ENCODE peak calls at places on chromosome 10, in six cellular contexts. T, F, Q, J, E and G are unnamed samples.

GRCh38 chr10:70533189-70533558 is 54.6 kb downstream of the PALD1 start:
- DNase-seq in J (no peak), T (no peak), F (no peak), Q (no peak), E (no peak), G (no peak)

GRCh38 chr10:35578608-35578956 is 26.6 kb upstream of the GJD4 start:
- DNase-seq in F (no peak), T (no peak), Q (no peak), E (no peak), J (no peak), G (no peak)

GRCh38 chr10:124943301-124944092 is 1.6 kb downstream of the ZRANB1 start:
- DNase-seq in Q (no peak), F (no peak), T (no peak), J (no peak), E (no peak), G (no peak)

GRCh38 chr10:123821136-123821535 is 70.5 kb downstream of the CPXM2 start:
- DNase-seq in Q (no peak), F (no peak), E (no peak), T (no peak), J (no peak), G (no peak)

GRCh38 chr10:130848855-130849254 is 462.7 kb downstream of the TCERG1L start:
- DNase-seq in F (no peak), T (no peak), Q (no peak), E (no peak), J (no peak), G (no peak)

GRCh38 chr10:59563506-59563905 is 146.1 kb downstream of the SLC16A9 start:
- DNase-seq in J (no peak), Q (no peak), E (no peak), F (no peak), T (no peak), G (no peak)

GRCh38 chr10:123380491-123381085 is 226.4 kb downstream of the BUB3 start:
- DNase-seq in E (peak), F (peak), J (no peak), T (no peak), Q (peak), G (peak)

GRCh38 chr10:60456053-60456452 is 66.4 kb upstream of the ANK3 start:
- DNase-seq in Q (no peak), F (no peak), J (no peak), E (peak), T (no peak), G (no peak)

GRCh38 chr10:63713191-63714144 is 192.3 kb downstream of the REEP3 start:
- DNase-seq in T (peak), E (no peak), Q (peak), F (no peak), J (no peak), G (no peak)

GRCh38 chr10:6347391-6347951 is 144.7 kb downstream of the PFKFB3 start:
- DNase-seq in Q (no peak), J (peak), T (no peak), F (no peak), E (no peak), G (peak)

GRCh38 chr10:86547291-86547690 is 25.7 kb upstream of the WAPL start:
- DNase-seq in F (no peak), Q (no peak), J (no peak), E (no peak), T (no peak), G (no peak)

GRCh38 chr10:93568105-93568390 is 1.6 kb downstream of the FFAR4 start:
- DNase-seq in J (no peak), Q (no peak), F (no peak), T (no peak), E (no peak), G (no peak)

GRCh38 chr10:90959826-90960225 is 38.9 kb upstream of the ANKRD1 start:
- DNase-seq in Q (no peak), E (no peak), J (no peak), F (no peak), T (no peak), G (no peak)

GRCh38 chr10:88027570-88027969 is 164.1 kb downstream of the PTEN start:
- DNase-seq in Q (no peak), J (peak), T (no peak), F (no peak), E (no peak), G (peak)

GRCh38 chr10:34549001-34549400 is 266.1 kb downstream of the PARD3 start:
- DNase-seq in J (no peak), Q (no peak), T (no peak), E (no peak), F (no peak), G (no peak)

GRCh38 chr10:4725917-4726606 is 99.9 kb upstream of the AKR1E2 start:
- DNase-seq in F (peak), E (no peak), Q (peak), T (peak), J (no peak), G (no peak)

GRCh38 chr10:124328514-124329220 is 90.1 kb downstream of the OAT start:
- DNase-seq in E (no peak), J (no peak), Q (no peak), F (no peak), T (no peak), G (no peak)

GRCh38 chr10:12590682-12591642 is 241.6 kb downstream of the CAMK1D start:
- DNase-seq in T (no peak), Q (no peak), J (no peak), F (no peak), E (no peak), G (no peak)

GRCh38 chr10:47331954-47332353 is 9.7 kb downstream of the GDF2 start:
- DNase-seq in Q (no peak), J (no peak), E (no peak), F (no peak), T (no peak), G (no peak)

GRCh38 chr10:32357056-32357735 is 10.2 kb upstream of the EPC1 start:
- DNase-seq in Q (no peak), E (no peak), J (no peak), F (no peak), T (no peak), G (no peak)

GRCh38 chr10:32366111-32366510 is 19.2 kb upstream of the EPC1 start:
- DNase-seq in J (no peak), F (no peak), E (no peak), T (no peak), Q (no peak), G (no peak)

GRCh38 chr10:32360884-32361283 is 13.9 kb upstream of the EPC1 start:
- DNase-seq in F (no peak), E (no peak), J (no peak), Q (no peak), T (no peak), G (no peak)

GRCh38 chr10:32360241-32360640 is 13.3 kb upstream of the EPC1 start:
- DNase-seq in J (no peak), Q (peak), T (no peak), E (no peak), F (no peak), G (no peak)
- TF ChIP-seq POLR2A in J (no peak), Q (no peak), T (no peak), E (no peak), F (no peak), G (no peak)

DNA sequence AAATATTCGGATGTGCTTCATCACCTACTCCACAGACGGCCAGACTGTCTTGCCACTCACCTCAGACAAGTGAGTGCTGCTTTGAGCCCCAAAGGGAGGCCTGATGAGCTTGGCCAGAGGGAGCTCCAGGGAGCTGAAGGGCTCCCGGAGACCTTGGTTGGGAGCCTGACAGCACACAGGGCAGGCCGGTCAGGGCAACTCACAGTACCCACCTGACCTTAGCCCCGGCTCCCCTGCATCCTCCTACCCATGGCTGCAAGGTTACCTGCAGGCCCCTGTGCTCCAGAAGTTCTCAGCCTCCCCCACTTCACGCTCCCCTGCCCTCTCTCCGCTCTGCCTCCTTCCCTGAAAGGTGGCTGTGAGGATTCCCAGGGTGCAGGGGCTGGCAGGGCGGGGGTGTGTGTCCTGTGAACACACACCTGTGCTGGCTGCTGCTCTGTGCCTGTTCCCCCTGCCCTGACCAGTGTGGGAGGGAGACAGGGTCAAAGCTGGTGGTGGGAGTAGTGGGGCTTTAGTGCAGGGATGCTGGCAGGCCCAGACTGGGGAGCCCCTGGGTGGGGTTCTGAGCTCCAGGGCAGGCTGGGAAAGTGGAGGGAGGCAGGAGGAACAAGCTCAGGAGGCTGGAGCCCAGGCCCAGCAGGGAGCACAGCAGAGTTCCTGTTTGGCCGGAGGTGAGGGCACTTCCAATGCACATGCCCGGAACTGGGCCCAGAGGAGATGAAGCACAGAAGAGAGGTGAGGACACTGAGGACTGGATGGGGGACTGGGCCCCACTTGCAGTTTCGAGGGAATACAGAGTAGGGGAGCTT is 7.2 kb downstream of the ANTXRL start:
- DNase-seq in F (no peak), E (peak), J (no peak), Q (no peak), T (no peak), G (peak)
- TF ChIP-seq CTCF in F (peak), E (peak), J (no peak), Q (no peak), T (no peak), G (peak)

DNA sequence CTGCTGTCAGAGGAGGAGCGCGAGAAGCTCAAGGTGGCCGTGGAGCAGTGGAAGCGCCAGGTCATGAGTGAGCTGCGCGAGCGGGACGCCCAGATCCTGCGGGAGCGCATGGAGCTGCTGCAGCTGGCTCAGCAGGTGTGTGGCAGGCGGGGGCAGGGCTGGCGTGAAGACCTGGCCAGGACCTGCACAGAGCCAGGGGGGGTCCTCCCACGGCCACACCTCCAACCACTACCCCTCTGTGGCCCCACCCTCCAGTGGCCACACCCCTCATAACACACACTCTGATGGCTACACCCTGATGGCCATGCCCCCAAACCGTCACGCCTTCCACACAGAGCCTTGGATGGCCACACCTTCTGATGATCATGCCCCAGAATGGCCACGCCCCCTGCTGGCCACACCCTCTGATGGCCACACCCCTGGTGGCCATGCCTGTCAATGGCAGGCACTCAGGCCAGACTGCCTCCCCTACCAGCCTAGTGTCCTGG is 23.4 kb upstream of the DPYSL4 start:
- DNase-seq in Q (peak), J (no peak), T (no peak), F (peak), E (peak), G (peak)
- TF ChIP-seq MYC in Q (no peak), J (no peak), T (no peak), F (no peak), E (no peak), G (no peak)

GRCh38 chr10:58268946-58269831 is at the start of gene CISD1:
- DNase-seq in T (peak), J (peak), Q (peak), F (peak), E (peak), G (peak)
- TF ChIP-seq POLR2A in T (peak), J (peak), Q (peak), F (peak), E (peak), G (peak)

DNA sequence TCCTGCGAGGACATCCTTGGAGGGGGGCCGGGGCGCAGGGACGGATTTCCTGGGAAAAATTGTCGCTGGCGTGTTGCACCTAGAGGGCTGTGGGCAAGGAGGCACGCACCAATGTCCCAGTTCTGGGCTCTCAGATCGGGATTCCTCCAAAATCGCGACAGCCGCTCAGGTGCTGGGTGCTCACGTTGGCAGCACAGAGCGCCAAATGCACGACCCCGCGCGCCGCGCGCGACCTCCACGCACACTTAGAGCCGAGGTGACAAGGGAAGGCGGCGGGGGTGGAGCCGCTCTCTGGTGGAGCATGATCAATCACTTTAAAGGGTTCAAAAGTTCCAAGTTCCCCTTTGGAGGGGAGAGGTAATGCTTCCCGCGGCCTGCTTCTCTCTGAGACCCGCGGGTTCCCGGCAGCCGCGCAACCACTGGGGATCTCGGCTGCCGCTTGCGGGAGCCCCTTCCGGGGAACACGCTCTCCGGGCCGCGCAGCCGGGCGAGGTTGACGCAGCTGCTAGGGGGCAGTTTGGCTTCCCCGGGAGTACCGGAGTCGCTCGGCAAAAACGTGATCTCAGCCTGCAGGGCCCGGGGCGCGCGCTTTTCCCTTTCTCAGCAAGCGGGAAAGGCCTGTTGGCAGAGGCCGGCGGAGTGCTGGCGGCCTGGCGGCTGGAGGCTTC is 25.4 kb downstream of the SKIDA1 start:
- DNase-seq in F (no peak), J (no peak), Q (no peak), T (no peak), E (no peak), G (no peak)
- TF ChIP-seq CTCF in F (no peak), J (no peak), Q (no peak), T (no peak), E (no peak), G (no peak)

GRCh38 chr10:133529576-133529946 is 2.4 kb downstream of the CYP2E1 start:
- DNase-seq in Q (no peak), J (no peak), E (no peak), F (no peak), T (no peak), G (peak)

GRCh38 chr10:133536198-133536597 is 9.0 kb downstream of the CYP2E1 start:
- DNase-seq in Q (no peak), F (no peak), E (no peak), T (no peak), J (no peak), G (no peak)

GRCh38 chr10:133530506-133530905 is 3.3 kb downstream of the CYP2E1 start:
- DNase-seq in J (no peak), T (no peak), F (no peak), Q (no peak), E (no peak), G (peak)

GRCh38 chr10:133534417-133534816 is 7.3 kb downstream of the CYP2E1 start:
- DNase-seq in F (no peak), T (no peak), Q (no peak), E (no peak), J (no peak), G (no peak)

DNA sequence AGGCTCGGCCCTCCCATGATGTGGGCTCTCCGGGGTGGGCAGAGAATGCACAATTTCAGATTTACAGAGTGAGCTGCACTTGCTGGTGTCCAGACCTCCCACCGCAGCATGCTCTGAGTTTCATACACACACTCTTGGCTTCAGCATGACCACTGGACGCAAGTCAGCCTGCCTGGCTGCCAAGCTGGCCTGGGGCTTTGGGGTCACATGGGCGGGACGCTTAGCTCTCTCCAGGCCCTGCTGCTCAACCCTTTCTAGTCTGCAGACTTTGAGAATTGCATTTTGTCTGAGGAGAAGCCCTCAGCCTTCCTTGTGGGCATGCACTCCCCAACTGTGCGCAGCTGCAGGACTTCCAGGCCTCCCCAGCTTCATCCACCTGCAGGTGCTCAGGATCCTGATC is 5.7 kb downstream of the CYP2E1 start:
- DNase-seq in T (no peak), Q (no peak), F (no peak), E (no peak), J (no peak), G (no peak)
- TF ChIP-seq MYC in T (no peak), Q (no peak), F (no peak), E (no peak), J (no peak), G (no peak)

GRCh38 chr10:89301721-89302445 is at the start of gene IFIT2:
- DNase-seq in T (peak), Q (peak), J (peak), F (peak), E (peak), G (peak)
- TF ChIP-seq POLR2A in T (no peak), Q (no peak), J (peak), F (no peak), E (no peak), G (no peak)

GRCh38 chr10:98411768-98412167 is 3.2 kb downstream of the PYROXD2 start:
- DNase-seq in T (no peak), E (no peak), F (no peak), J (no peak), Q (no peak), G (no peak)

GRCh38 chr10:98408799-98409198 is 6.2 kb downstream of the PYROXD2 start:
- DNase-seq in T (no peak), F (no peak), J (no peak), Q (no peak), E (no peak), G (no peak)

GRCh38 chr10:98410135-98410743 is 4.7 kb downstream of the PYROXD2 start:
- DNase-seq in F (no peak), Q (no peak), J (no peak), T (no peak), E (no peak), G (no peak)

GRCh38 chr10:98411166-98411565 is 3.8 kb downstream of the PYROXD2 start:
- DNase-seq in J (no peak), F (no peak), T (no peak), E (no peak), Q (no peak), G (no peak)

GRCh38 chr10:98410759-98411158 is 4.2 kb downstream of the PYROXD2 start:
- DNase-seq in Q (no peak), F (no peak), T (no peak), E (no peak), J (no peak), G (no peak)
- TF ChIP-seq CTCF in Q (no peak), F (no peak), T (no peak), E (no peak), J (no peak), G (no peak)